ENCODE peak calls at places on chromosomes 2 and 18, in eight cellular contexts. C, B, M, N, U, O, T and A are unnamed samples. For H3K9me3, the result is how much of the 10 kb centered on the place peaks cover.

GRCh38 chr18:31499157-31499524 is 1.2 kb downstream of the DSG2 start:
- DNase-seq in C (no peak), B (no peak), M (no peak), N (no peak), U (no peak), O (no peak), T (no peak), A (no peak)

GRCh38 chr18:13337369-13337768 is 118.8 kb downstream of the LDLRAD4 start:
- DNase-seq in C (no peak), B (no peak), M (no peak), N (no peak), U (no peak), O (no peak), T (no peak), A (no peak)

GRCh38 chr2:136247204-136247990 is 129.4 kb upstream of the CXCR4 start:
- DNase-seq in C (no peak), B (peak), M (peak), N (no peak), U (no peak), O (no peak), T (no peak), A (no peak)

GRCh38 chr2:177239934-177240600 is 24.5 kb downstream of the NFE2L2 start:
- DNase-seq in C (no peak), B (peak), M (peak), N (no peak), U (peak), O (peak), T (no peak), A (no peak)

GRCh38 chr2:73890301-73891092 is 2.3 kb upstream of the ACTG2 start:
- DNase-seq in C (no peak), B (peak), M (peak), N (no peak), U (no peak), O (no peak), T (no peak), A (no peak)

GRCh38 chr2:236169741-236170654 is 1.8 kb upstream of the GBX2 start:
- DNase-seq in C (peak), B (no peak), M (no peak), N (peak), U (no peak), O (no peak), T (no peak), A (no peak)

GRCh38 chr2:152762202-152762601 is 43.8 kb downstream of the ARL6IP6 start:
- DNase-seq in C (peak), B (no peak), M (peak), N (no peak), U (no peak), O (peak), T (no peak), A (no peak)

GRCh38 chr2:57869763-57870344 is 176.8 kb upstream of the VRK2 start:
- DNase-seq in C (no peak), B (peak), M (no peak), N (no peak), U (no peak), O (no peak), T (no peak), A (no peak)

GRCh38 chr2:133109772-133110171 is 439.8 kb upstream of the LYPD1 start:
- DNase-seq in C (no peak), B (peak), M (peak), N (no peak), U (no peak), O (no peak), T (no peak), A (no peak)

GRCh38 chr2:112459372-112459771 is 22.6 kb upstream of the TTL start:
- DNase-seq in C (no peak), B (no peak), M (no peak), N (no peak), U (no peak), O (no peak), T (no peak), A (no peak)

GRCh38 chr2:160140001-160140400 is 60.1 kb downstream of the ITGB6 start:
- DNase-seq in C (no peak), B (no peak), M (peak), N (no peak), U (no peak), O (no peak), T (no peak), A (no peak)

GRCh38 chr2:167862787-167863186 is 384.6 kb downstream of the STK39 start:
- DNase-seq in C (no peak), B (peak), M (peak), N (no peak), U (no peak), O (no peak), T (no peak), A (no peak)

GRCh38 chr2:105643405-105644173 is 101.1 kb upstream of the NCK2 start:
- DNase-seq in C (no peak), B (peak), M (no peak), N (no peak), U (no peak), O (no peak), T (no peak), A (no peak)

GRCh38 chr2:56047136-56047535 is 123.6 kb upstream of the EFEMP1 start:
- DNase-seq in C (no peak), B (no peak), M (no peak), N (no peak), U (no peak), O (no peak), T (no peak), A (no peak)

GRCh38 chr2:240462704-240463273 is 27.3 kb downstream of the GPC1 start:
- DNase-seq in C (no peak), B (no peak), M (no peak), N (no peak), U (no peak), O (no peak), T (no peak), A (no peak)

GRCh38 chr2:104944495-104944894 is 90.6 kb downstream of the POU3F3 start:
- DNase-seq in C (peak), B (peak), M (peak), N (peak), U (peak), O (peak), T (peak), A (no peak)

DNA sequence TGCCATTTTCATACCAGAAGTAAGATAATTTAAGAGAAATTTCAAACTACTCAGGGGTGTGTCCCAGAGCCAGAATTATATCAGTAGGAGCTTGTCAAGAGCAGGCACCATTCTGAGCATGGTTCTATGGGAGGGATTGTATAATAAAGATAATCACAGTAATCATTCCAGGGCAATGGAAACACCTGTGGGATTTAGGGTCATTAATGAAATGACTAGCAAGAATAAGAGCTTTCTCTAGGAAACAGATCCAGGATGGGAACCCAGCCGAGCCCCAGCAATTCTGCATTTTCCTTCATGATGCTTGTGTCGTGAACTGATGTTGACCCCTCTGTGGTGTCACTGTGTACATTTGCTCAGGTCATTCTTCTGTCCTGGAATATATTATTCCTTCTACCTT is 687.9 kb upstream of the KLHL29 start:
- DNase-seq in C (no peak), B (no peak), M (no peak), N (no peak), U (no peak), O (no peak), T (no peak), A (no peak)
- H3K9me3 ChIP-seq in C (under half), B (under half), M (under half), N (under half), U (under half), O (under half), T (under half), A (under half)

GRCh38 chr2:166632616-166633015 is 138.6 kb upstream of the SCN7A start:
- DNase-seq in C (no peak), B (peak), M (peak), N (no peak), U (no peak), O (no peak), T (no peak), A (no peak)

GRCh38 chr2:166625670-166626069 is 131.6 kb upstream of the SCN7A start:
- DNase-seq in C (no peak), B (peak), M (no peak), N (no peak), U (no peak), O (no peak), T (no peak), A (no peak)

GRCh38 chr2:166628478-166629136 is 134.6 kb upstream of the SCN7A start:
- DNase-seq in C (no peak), B (peak), M (no peak), N (no peak), U (no peak), O (no peak), T (no peak), A (no peak)

GRCh38 chr2:166627893-166628292 is 133.8 kb upstream of the SCN7A start:
- DNase-seq in C (no peak), B (peak), M (no peak), N (no peak), U (no peak), O (no peak), T (no peak), A (no peak)
- H2AFZ ChIP-seq in C (peak), B (no peak), M (no peak), N (no peak), U (no peak), O (no peak), T (no peak), A (no peak)

DNA sequence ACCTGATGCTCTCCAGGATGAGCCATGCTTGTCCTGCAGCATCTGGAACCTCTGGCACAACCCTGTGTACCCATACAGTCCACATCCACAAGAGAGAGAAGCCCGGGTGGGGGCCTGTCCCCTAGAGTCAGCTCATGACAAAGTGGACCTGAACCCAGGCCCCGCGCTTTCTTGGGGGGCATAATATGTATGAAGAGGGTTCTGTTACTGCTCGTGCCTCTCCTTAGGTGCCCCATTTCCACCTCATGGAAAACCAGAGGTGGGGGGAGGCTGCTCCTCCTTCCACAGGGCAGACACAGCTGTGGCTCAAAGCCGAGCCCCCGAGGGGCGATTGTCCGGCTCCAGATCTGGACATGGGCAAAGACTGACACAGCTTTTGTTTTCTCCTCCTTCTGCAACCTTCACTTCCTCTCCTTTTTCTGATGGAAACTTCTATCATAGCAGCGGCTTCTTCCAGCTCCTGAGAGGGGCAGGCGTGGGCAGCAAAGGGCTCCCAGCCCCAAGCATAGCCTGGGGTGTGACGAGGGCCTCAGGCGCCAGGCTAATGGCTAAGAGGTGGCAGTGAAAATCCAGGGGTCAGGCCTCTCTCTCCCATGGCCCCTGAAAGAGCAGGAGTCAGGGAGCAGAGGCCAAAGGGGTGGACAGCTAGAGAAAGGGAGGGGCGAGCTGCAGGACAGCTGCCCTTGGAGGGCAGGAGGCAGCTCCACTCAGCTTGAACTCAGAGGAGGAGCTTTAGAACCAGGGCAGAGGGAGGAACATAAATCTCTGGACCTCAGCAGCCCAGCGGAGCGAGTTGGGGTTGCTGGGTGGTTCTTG is 155.5 kb downstream of the ZFP36L2 start:
- DNase-seq in C (peak), B (no peak), M (no peak), N (peak), U (no peak), O (no peak), T (no peak), A (no peak)
- TF ChIP-seq EZH2phosphoT487 in C (no peak), B (no peak), M (no peak), N (no peak), U (no peak), O (no peak), T (no peak), A (no peak)

GRCh38 chr18:8908792-8909510 is 193.5 kb upstream of the NDUFV2 start:
- DNase-seq in C (no peak), B (no peak), M (no peak), N (no peak), U (peak), O (no peak), T (no peak), A (no peak)

GRCh38 chr18:8910843-8911242 is 191.7 kb upstream of the NDUFV2 start:
- DNase-seq in C (no peak), B (no peak), M (no peak), N (no peak), U (no peak), O (no peak), T (no peak), A (no peak)

GRCh38 chr18:8910186-8910585 is 192.3 kb upstream of the NDUFV2 start:
- DNase-seq in C (no peak), B (no peak), M (no peak), N (no peak), U (no peak), O (no peak), T (no peak), A (no peak)

GRCh38 chr18:8912348-8913057 is 190.0 kb upstream of the NDUFV2 start:
- DNase-seq in C (peak), B (no peak), M (no peak), N (no peak), U (peak), O (peak), T (no peak), A (no peak)

GRCh38 chr18:8911408-8912340 is 190.8 kb upstream of the NDUFV2 start:
- DNase-seq in C (no peak), B (no peak), M (no peak), N (no peak), U (peak), O (no peak), T (no peak), A (no peak)
- H3K9me3 ChIP-seq in C (under half), B (under half), M (under half), N (under half), U (half or more), O (under half), T (under half), A (under half)

DNA sequence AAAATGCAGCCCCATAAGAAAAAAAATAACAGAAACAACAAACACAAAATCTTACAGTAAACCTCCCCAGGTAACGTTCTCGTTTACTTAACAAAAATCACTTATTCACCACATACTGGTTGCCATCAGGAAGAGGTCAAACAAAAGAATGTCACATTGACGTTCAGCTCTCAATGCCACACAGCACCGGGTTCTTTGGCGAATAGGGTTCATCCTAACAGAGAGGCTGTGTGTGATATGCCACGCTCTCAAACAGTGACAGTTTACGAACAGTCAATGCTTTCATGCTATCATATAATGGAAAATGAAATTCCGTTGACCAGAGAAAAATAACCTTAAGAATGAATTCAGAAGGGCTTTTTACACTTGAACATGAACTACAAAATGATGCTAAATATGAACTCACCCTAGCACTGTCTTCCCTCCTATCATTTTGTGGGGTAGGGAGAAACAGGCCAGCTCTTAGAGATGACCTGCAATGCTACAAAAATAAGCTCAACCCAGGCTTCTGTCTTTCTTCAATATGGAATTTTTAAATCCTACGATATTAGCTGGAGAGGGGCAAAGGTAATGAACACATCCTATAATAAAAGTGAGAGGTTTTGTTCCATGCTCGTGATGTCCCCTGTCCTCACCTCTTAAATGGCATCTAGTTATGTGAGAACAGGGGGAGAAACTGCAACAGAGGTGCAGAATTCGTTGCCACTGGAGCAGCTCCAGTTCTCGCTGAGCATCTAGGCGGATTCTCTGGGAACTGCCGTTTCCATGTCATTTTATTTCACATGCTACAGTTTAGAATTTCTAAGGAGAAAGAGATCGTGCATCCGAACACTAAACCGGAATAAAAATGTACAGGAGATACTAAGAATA is 1.8 kb downstream of the TMEM163 start:
- DNase-seq in C (no peak), B (no peak), M (no peak), N (no peak), U (no peak), O (no peak), T (no peak), A (no peak)
- H2AFZ ChIP-seq in C (no peak), B (no peak), M (no peak), N (no peak), U (no peak), O (no peak), T (no peak), A (no peak)

GRCh38 chr2:98771771-98772521 is 41.0 kb upstream of the MGAT4A start:
- DNase-seq in C (no peak), B (no peak), M (no peak), N (no peak), U (peak), O (no peak), T (no peak), A (peak)
- TF ChIP-seq EZH2phosphoT487 in C (no peak), B (no peak), M (no peak), N (no peak), U (no peak), O (no peak), T (no peak), A (no peak)

GRCh38 chr2:170118641-170119040 is 59.3 kb upstream of the MYO3B start:
- DNase-seq in C (no peak), B (peak), M (no peak), N (no peak), U (no peak), O (no peak), T (no peak), A (no peak)
- H3K9me3 ChIP-seq in C (under half), B (under half), M (under half), N (under half), U (under half), O (under half), T (under half), A (under half)

DNA sequence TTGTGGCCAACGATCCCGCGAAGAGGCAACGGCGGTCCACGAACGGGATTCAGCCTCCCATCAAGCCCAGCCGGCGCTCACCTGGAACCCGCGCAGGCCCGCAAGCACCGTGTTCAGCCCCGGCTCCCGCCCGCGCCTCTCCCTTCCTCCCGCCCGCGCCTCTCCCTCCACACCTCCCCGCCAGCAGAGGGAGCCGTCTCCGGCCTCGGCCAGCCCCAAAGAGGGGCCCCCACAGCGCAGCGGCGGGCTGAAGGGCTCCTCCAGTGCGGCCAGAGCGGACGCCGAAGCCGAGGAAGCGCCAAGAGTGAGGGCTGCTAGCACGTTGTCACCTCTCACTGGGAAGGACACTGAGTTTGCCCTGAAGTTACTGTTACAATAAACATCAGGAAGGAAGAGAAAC is 55.3 kb upstream of the LAPTM4A start:
- DNase-seq in C (peak), B (peak), M (no peak), N (no peak), U (no peak), O (peak), T (no peak), A (no peak)
- H2AFZ ChIP-seq in C (peak), B (peak), M (no peak), N (no peak), U (no peak), O (peak), T (no peak), A (no peak)